ENCODE peak calls at places on chromosomes 3 and 15, in nine cellular contexts. A is endothelial cell of umbilical vein, U is esophagus squamous epithelium, L is stomach, C is body of pancreas, V is heart right ventricle, E is SJSA1, I is kidney, Y is endodermal cell. W is an unnamed sample.
A peak's percentile ranks its signal among the peaks of the same experiment; 100 is the strongest.

GRCh38 chr3:105228696-105229095 is 138.0 kb upstream of the ALCAM start:
- DNase-seq in A (no peak), U (no peak), L (no peak), C (no peak), V (no peak), E (no peak), I (no peak), Y (no peak), W (no peak)

GRCh38 chr15:39908186-39908585 is 11.9 kb downstream of the GPR176 start:
- DNase-seq in A (peak; percentile 82), U (no peak), L (no peak), C (no peak), V (no peak), E (no peak), I (no peak), Y (no peak), W (no peak)

GRCh38 chr15:62165029-62165792 is at the start of gene C2CD4B:
- DNase-seq in A (peak; percentile 89), U (no peak), L (peak; percentile 93), C (peak; percentile 95), V (peak; percentile 82), E (no peak), I (peak; percentile 91), Y (peak; percentile 90), W (no peak)

GRCh38 chr15:58932791-58933310 is 628 bp downstream of the SLTM start:
- DNase-seq in A (peak; percentile 46), U (no peak), L (peak; percentile 54), C (peak; percentile 62), V (peak; percentile 19), E (peak; percentile 45), I (no peak), Y (no peak), W (no peak)

GRCh38 chr3:72580246-72580756 is 267.9 kb downstream of the SHQ1 start:
- DNase-seq in A (no peak), U (no peak), L (no peak), C (no peak), V (no peak), E (no peak), I (no peak), Y (no peak), W (no peak)

GRCh38 chr3:179020112-179020511 is 51.5 kb downstream of the ZMAT3 start:
- DNase-seq in A (peak; percentile 73), U (no peak), L (no peak), C (no peak), V (no peak), E (no peak), I (no peak), Y (no peak), W (no peak)

GRCh38 chr15:73650387-73651126 is 17.4 kb upstream of the NPTN start:
- DNase-seq in A (peak; percentile 39), U (no peak), L (no peak), C (no peak), V (no peak), E (no peak), I (no peak), Y (no peak), W (no peak)

GRCh38 chr15:85479071-85479647 is 98.8 kb downstream of the AKAP13 start:
- DNase-seq in A (peak; percentile 79), U (no peak), L (no peak), C (no peak), V (no peak), E (peak; percentile 55), I (no peak), Y (peak; percentile 83), W (no peak)

GRCh38 chr15:25185791-25186190 is 231.0 kb downstream of the SNRPN start:
- DNase-seq in A (no peak), U (no peak), L (no peak), C (no peak), V (no peak), E (no peak), I (peak; percentile 34), Y (no peak), W (no peak)
- H3K9me3 ChIP-seq in A (peaks cover 8% of the 10 kb centered on the region), U (peaks cover 37% of the 10 kb centered on the region), L (peaks cover 86% of the 10 kb centered on the region), C (no peaks in the 10 kb centered on the region), V (no peaks in the 10 kb centered on the region), E (peaks cover 10% of the 10 kb centered on the region), I (peaks cover 9% of the 10 kb centered on the region), Y (no peaks in the 10 kb centered on the region), W (peaks cover 3% of the 10 kb centered on the region)

GRCh38 chr15:52287114-52287513 is 8.5 kb downstream of the MYO5C start:
- DNase-seq in A (no peak), U (no peak), L (no peak), C (no peak), V (no peak), E (no peak), I (no peak), Y (no peak), W (no peak)
- H3K27ac ChIP-seq in A (no peak overlapping the region), U (peak overlapping the region; percentile 80), L (peak overlapping the region; percentile 77), C (peak overlapping the region; percentile 88), V (no peak overlapping the region), E (no peak overlapping the region), I (no peak overlapping the region), Y (no peak overlapping the region), W (no peak overlapping the region)

GRCh38 chr15:64153480-64154367 is 2.2 kb downstream of the SNX22 start:
- DNase-seq in A (peak; percentile 86), U (peak; percentile 67), L (peak; percentile 94), C (peak; percentile 92), V (peak; percentile 89), E (peak; percentile 90), I (peak; percentile 96), Y (peak; percentile 99), W (peak; percentile 45)
- H3K36me3 ChIP-seq in A (peaks cover 34% of the 10 kb centered on the region), U (peaks cover 48% of the 10 kb centered on the region), L (peaks cover 49% of the 10 kb centered on the region), C (peaks cover 26% of the 10 kb centered on the region), V (peaks cover 23% of the 10 kb centered on the region), E (peaks cover 45% of the 10 kb centered on the region), I (peaks cover 33% of the 10 kb centered on the region), Y (peaks cover 35% of the 10 kb centered on the region), W (peaks cover 48% of the 10 kb centered on the region)

DNA sequence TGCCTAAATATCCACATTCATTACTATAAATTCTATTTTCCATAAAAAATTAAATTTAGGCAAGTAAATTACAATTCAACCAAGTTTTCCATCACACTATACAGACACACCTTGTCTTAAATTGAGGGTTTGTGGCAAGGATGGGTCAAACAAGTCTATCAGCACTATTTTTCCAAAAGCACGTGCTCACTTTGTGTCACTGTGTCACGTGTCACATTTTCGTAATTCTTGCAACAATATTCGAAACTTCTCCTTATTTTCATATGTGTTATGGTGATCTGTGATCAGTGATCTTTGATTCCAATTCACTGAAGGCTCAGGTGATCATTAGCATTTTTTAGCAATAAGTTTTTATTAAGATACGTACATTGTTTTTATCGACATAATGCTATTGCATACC is 323.3 kb upstream of the CNTN4 start:
- DNase-seq in A (no peak), U (no peak), L (no peak), C (no peak), V (no peak), E (no peak), I (no peak), Y (no peak), W (no peak)
- H3K9me3 ChIP-seq in A (no peaks in the 10 kb centered on the region), U (no peaks in the 10 kb centered on the region), L (no peaks in the 10 kb centered on the region), C (no peaks in the 10 kb centered on the region), V (no peaks in the 10 kb centered on the region), E (peaks cover 2% of the 10 kb centered on the region), I (no peaks in the 10 kb centered on the region), Y (peaks cover 21% of the 10 kb centered on the region), W (no peaks in the 10 kb centered on the region)

GRCh38 chr3:20043398-20043797 is 3.2 kb downstream of the KAT2B start:
- DNase-seq in A (peak; percentile 64), U (peak; percentile 24), L (peak; percentile 93), C (peak; percentile 89), V (peak; percentile 92), E (peak; percentile 47), I (peak; percentile 91), Y (no peak), W (peak; percentile 88)
- H3K27ac ChIP-seq in A (no peak overlapping the region), U (peak overlapping the region; percentile 74), L (peak overlapping the region; percentile 67), C (peak overlapping the region; percentile 99), V (peak overlapping the region; percentile 68), E (no peak overlapping the region), I (peak overlapping the region; percentile 78), Y (no peak overlapping the region), W (peak overlapping the region; percentile 58)

W was measured in ascending aorta.